ENCODE peak calls at places on chromosomes 5 and 9, in ten cellular contexts. L is uterus, C is stomach, X is IMR-90, B is heart left ventricle, U is sigmoid colon, Y is Peyer's patch, E is H1, G is lower leg skin, A is adrenal gland. J is an unnamed sample.

GRCh38 chr9:114968710-114969109 is 38.3 kb upstream of the TNFSF8 start:
- DNase-seq in L (no peak), C (no peak), X (peak), B (no peak), U (no peak), Y (no peak), E (no peak), G (no peak), A (no peak), J (no peak)

GRCh38 chr5:176817369-176817841 is 7.0 kb downstream of the UNC5A start:
- DNase-seq in L (no peak), C (no peak), X (no peak), B (no peak), U (no peak), Y (no peak), E (no peak), G (no peak), A (no peak), J (no peak)

GRCh38 chr5:58787982-58788381 is 205.1 kb downstream of the RAB3C start:
- DNase-seq in L (no peak), C (no peak), X (no peak), B (no peak), U (no peak), Y (no peak), E (no peak), G (no peak), A (no peak), J (no peak)

GRCh38 chr5:149238540-149238939 is 33.1 kb upstream of the AFAP1L1 start:
- DNase-seq in L (no peak), C (no peak), X (no peak), B (no peak), U (no peak), Y (no peak), E (no peak), G (no peak), A (no peak), J (no peak)

GRCh38 chr9:86034863-86035734 is 64.3 kb downstream of the GOLM1 start:
- DNase-seq in L (peak), C (peak), X (peak), B (no peak), U (no peak), Y (peak), E (peak), G (no peak), A (peak), J (no peak)

GRCh38 chr9:124110307-124110915 is 98.8 kb downstream of the LHX2 start:
- DNase-seq in L (peak), C (peak), X (peak), B (peak), U (no peak), Y (peak), E (no peak), G (peak), A (peak), J (no peak)

GRCh38 chr9:14433841-14434511 is 120.0 kb upstream of the NFIB start:
- DNase-seq in L (peak), C (no peak), X (peak), B (peak), U (no peak), Y (no peak), E (no peak), G (no peak), A (no peak), J (no peak)

GRCh38 chr5:84477485-84477884 is 92.8 kb upstream of the EDIL3 start:
- DNase-seq in L (no peak), C (no peak), X (no peak), B (no peak), U (no peak), Y (no peak), E (no peak), G (no peak), A (no peak), J (no peak)

GRCh38 chr9:16032799-16033198 is 480.0 kb downstream of the CCDC171 start:
- DNase-seq in L (no peak), C (no peak), X (peak), B (no peak), U (no peak), Y (no peak), E (no peak), G (no peak), A (no peak), J (no peak)

GRCh38 chr9:91162784-91163440 is 198.8 kb downstream of the AUH start:
- DNase-seq in L (no peak), C (peak), X (no peak), B (peak), U (no peak), Y (peak), E (no peak), G (no peak), A (peak), J (no peak)

GRCh38 chr5:133347039-133347438 is 265.3 kb downstream of the FSTL4 start:
- DNase-seq in L (no peak), C (no peak), X (no peak), B (no peak), U (no peak), Y (no peak), E (no peak), G (no peak), A (no peak), J (no peak)

GRCh38 chr5:88883566-88884434 is 816 bp upstream of the MEF2C start:
- DNase-seq in L (peak), C (peak), X (peak), B (peak), U (peak), Y (peak), E (no peak), G (peak), A (peak), J (peak)
- TF ChIP-seq POLR2A in L (peak), C (peak), X (peak), B (peak), U (peak), Y (peak), E (no peak), G (no peak), A (peak), J (no peak)

DNA sequence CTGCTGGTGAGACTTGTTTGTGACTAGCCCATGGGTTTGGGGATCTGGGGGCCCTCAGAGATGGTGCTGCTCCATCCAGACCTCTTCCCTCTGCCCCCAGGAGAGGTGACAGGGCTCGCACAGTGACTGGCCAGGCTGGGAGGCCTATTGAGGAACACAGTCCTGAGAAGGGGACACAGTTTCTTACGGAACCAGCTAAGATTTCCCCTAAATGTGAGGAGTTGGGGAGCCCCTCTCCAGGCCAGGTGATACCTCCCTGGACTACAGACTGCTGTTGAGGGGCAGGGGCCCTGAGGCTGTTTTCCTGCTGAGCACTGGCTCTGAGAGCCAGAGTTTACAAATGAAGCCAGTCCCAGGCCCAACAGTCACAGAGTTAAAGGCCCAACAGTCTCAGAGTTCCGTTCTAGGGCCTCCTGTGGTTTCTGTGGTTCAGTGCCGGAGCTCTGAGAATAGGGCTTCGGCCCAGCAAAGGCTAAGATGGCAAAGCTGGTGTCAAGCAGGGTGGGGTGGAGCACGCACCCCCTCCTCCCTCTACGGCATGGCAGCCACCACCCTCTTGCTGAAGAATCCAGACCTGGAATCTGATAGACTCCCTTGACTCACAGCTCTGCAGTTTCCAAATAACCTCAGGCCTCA is 1.1 kb upstream of the SEMA4D start:
- DNase-seq in L (no peak), C (peak), X (no peak), B (no peak), U (no peak), Y (peak), E (no peak), G (no peak), A (no peak), J (no peak)
- H3K4me3 ChIP-seq in L (no peak), C (no peak), X (no peak), B (no peak), U (no peak), Y (no peak), E (no peak), G (no peak), A (no peak), J (no peak)

DNA sequence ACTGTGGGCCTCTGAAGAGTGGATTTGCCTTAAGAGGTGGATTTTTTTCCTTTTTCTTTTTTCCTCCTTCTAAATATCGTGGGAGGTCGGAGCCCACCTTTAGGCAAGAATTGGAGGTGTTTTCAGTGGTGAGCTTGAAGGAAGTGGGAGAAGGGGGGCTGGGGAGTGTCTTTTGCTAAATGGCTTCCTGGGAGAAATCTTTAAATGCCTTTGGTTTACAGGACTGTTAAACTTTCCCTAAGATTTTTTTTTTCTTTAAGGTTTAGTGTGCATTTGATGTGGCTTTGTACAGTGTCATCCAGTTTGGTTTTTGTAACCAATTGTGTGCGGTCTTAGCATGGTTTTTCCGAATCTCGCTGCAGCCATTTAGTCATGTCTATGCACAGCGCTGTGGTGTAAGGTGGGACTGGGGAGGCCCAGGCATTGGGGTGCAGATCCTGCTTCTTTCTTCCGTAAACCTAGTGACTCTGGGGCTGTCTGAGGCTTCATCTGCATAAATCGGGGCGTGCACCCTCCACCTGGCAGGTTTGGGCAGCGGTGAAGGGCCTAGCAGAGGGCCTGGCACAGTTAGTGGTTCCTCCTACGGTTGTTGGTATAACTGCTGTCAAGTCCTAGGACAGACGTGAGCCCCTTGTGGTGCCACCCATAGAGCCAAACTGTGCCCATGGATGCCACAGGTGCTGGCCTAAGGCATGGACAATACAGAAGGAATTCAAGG is 1.3 kb downstream of the PRRC2B start:
- DNase-seq in L (no peak), C (peak), X (no peak), B (no peak), U (no peak), Y (peak), E (no peak), G (peak), A (no peak), J (no peak)
- TF ChIP-seq POLR2A in L (no peak), C (no peak), X (no peak), B (no peak), U (no peak), Y (no peak), E (peak), G (no peak), A (no peak), J (no peak)

DNA sequence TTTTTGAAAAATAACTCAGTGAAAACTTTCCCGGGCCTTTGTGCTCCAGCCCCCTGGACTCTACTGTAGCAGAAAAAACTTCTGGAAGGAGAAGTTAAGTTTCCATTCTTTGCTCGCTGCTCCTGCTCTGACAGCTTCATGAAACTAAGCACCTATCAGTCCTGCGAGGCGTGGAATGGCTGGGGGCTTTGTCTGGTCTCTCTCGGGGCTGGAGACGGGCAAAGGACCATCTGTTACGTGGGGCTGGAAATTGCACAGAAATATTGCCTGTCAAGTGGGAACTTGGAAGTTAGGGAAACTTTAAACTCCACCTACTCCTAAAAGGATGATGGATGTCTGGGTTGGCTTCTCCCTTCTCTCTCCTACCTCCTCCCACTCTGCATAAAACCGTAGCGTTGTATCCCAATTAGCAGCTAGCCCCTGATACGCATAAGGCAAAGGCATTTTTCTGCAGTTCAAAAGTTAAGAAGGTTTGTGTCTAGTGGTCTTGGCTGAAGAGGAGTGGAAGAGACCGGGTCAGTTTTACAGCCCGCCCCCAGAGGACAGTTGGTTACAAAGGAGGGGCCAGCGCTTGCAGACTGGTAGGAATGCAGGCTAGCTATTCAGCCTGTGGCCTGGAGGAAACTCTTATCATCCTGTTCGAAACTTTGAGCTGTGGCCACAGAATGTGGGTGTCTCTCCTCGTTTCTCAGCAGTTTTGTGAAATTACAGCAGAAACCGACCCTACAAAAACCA is 1.2 kb downstream of the FBXL7 start:
- DNase-seq in L (peak), C (no peak), X (peak), B (peak), U (peak), Y (no peak), E (no peak), G (no peak), A (peak), J (no peak)
- H3K4me3 ChIP-seq in L (peak), C (peak), X (peak), B (peak), U (peak), Y (peak), E (peak), G (peak), A (peak), J (peak)

GRCh38 chr5:172768573-172769323 is 2.2 kb downstream of the DUSP1 start:
- DNase-seq in L (peak), C (peak), X (peak), B (no peak), U (no peak), Y (peak), E (no peak), G (no peak), A (peak), J (no peak)

GRCh38 chr5:172764861-172765765 is 5.9 kb downstream of the DUSP1 start:
- DNase-seq in L (peak), C (peak), X (peak), B (peak), U (peak), Y (peak), E (peak), G (peak), A (peak), J (peak)

GRCh38 chr5:172765766-172766286 is 5.2 kb downstream of the DUSP1 start:
- DNase-seq in L (no peak), C (no peak), X (peak), B (no peak), U (peak), Y (no peak), E (no peak), G (no peak), A (peak), J (no peak)

GRCh38 chr5:172768098-172768572 is 2.9 kb downstream of the DUSP1 start:
- DNase-seq in L (no peak), C (no peak), X (no peak), B (no peak), U (no peak), Y (no peak), E (no peak), G (no peak), A (no peak), J (no peak)

GRCh38 chr5:172766287-172767104 is 4.5 kb downstream of the DUSP1 start:
- DNase-seq in L (peak), C (peak), X (peak), B (peak), U (peak), Y (peak), E (no peak), G (peak), A (peak), J (no peak)
- TF ChIP-seq POLR2A in L (peak), C (peak), X (no peak), B (peak), U (peak), Y (peak), E (peak), G (no peak), A (no peak), J (no peak)

J was measured in esophagus squamous epithelium.